ENCODE peak calls at places on chromosomes 11 and 22, in six cellular contexts. M is AG09319, D is nephron progenitor cell, B is MCF 10A, S is tibial artery, R is endothelial cell. T is an unnamed sample.

GRCh38 chr11:132913295-132913694 is 619.0 kb downstream of the OPCML start:
- DNase-seq in M (no peak), D (no peak), B (no peak), S (no peak), R (no peak), T (no peak)

GRCh38 chr22:19974233-19974861 is 32.7 kb upstream of the TXNRD2 start:
- DNase-seq in M (no peak), D (peak; percentile 73), B (peak; percentile 50), S (peak; percentile 45), R (peak; percentile 78), T (peak; percentile 95)

GRCh38 chr22:28143206-28143605 is 224.2 kb upstream of the PITPNB start:
- DNase-seq in M (no peak), D (no peak), B (no peak), S (no peak), R (no peak), T (no peak)

GRCh38 chr11:6030658-6031057 is at the start of gene OR56A1:
- DNase-seq in M (no peak), D (no peak), B (no peak), S (no peak), R (no peak), T (no peak)

GRCh38 chr11:36713715-36714114 is 115.7 kb upstream of the RAG2 start:
- DNase-seq in M (no peak), D (no peak), B (no peak), S (peak; percentile 25), R (no peak), T (no peak)

GRCh38 chr11:2180347-2180746 is 8.7 kb upstream of the TH start:
- DNase-seq in M (no peak), D (no peak), B (no peak), S (no peak), R (no peak), T (no peak)

GRCh38 chr11:102320679-102321078 is 3.4 kb downstream of the BIRC3 start:
- DNase-seq in M (no peak), D (no peak), B (no peak), S (no peak), R (no peak), T (no peak)

GRCh38 chr22:41364233-41364632 is 17.5 kb upstream of the TEF start:
- DNase-seq in M (no peak), D (no peak), B (no peak), S (no peak), R (no peak), T (no peak)

GRCh38 chr11:47449541-47449940 is 605 bp upstream of the RAPSN start:
- DNase-seq in M (no peak), D (no peak), B (no peak), S (no peak), R (no peak), T (no peak)

GRCh38 chr11:103682318-103683184 is 353.9 kb upstream of the DDI1 start:
- DNase-seq in M (peak; percentile 60), D (peak; percentile 61), B (peak; percentile 79), S (peak; percentile 63), R (peak; percentile 68), T (peak; percentile 84)

GRCh38 chr22:49953680-49954344 is 6.8 kb upstream of the PIM3 start:
- DNase-seq in M (no peak), D (no peak), B (no peak), S (no peak), R (no peak), T (no peak)

GRCh38 chr11:108115495-108116140 is 5.7 kb upstream of the ACAT1 start:
- DNase-seq in M (peak; percentile 75), D (no peak), B (peak; percentile 93), S (peak; percentile 88), R (no peak), T (peak; percentile 66)

GRCh38 chr11:27795955-27796861 is 96.0 kb upstream of the BDNF start:
- DNase-seq in M (no peak), D (peak; percentile 6), B (peak; percentile 1), S (no peak), R (no peak), T (no peak)

DNA sequence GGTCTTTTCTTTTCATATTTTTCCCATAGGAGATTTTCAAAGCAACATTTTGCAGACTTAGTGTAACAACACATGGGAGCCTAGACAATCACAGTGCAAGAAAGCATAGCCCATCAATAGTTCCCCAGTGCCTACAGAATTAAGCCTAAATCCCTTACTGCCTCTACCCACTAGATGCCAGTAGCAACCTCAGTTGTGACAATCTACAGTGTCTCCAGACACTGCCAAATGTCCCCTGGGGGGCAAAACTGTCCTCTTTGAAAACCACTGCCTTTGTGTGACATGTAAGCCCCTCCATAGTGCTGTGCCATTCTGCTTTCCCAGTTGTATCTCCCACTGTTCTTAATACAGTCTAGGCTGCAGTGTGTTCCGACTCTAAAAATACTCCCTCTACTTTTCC is 1329.0 kb downstream of the LRRC4C start:
- DNase-seq in M (no peak), D (peak; percentile 3), B (peak; percentile 12), S (no peak), R (peak; percentile 3), T (peak; percentile 94)
- TF ChIP-seq CTCF in M (no peak), D (peak; percentile 30), B (peak; percentile 33), S (no peak), R (no peak), T (peak; percentile 94)

GRCh38 chr11:129410561-129410960 is 34.9 kb downstream of the BARX2 start:
- DNase-seq in M (no peak), D (no peak), B (peak; percentile 24), S (no peak), R (no peak), T (no peak)
- TF ChIP-seq CTCF in M (no peak), D (no peak), B (no peak), S (no peak), R (no peak), T (peak; percentile 25)

DNA sequence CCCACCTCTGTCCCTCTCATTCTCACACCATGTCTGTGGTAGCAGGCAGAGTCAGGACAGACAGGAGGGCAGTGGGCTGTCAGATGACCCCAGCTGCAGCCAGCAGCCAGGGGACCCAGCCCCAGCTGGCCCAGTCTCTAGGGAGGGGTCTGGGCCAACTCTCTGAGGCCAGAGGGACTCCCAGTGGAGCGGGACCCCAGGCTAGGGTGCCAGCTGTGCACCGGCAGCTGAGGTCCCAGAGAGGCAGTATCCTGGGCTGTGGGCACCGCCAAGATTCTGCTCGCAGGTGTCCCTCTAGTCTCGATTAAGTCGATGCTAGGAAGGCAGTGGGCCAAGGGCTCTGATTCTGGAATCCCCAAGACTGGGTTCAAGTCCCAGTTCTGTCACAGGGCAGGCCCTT is 16.7 kb upstream of the FADD start:
- DNase-seq in M (no peak), D (no peak), B (no peak), S (no peak), R (no peak), T (no peak)
- TF ChIP-seq CTCF in M (no peak), D (no peak), B (no peak), S (no peak), R (no peak), T (no peak)

GRCh38 chr11:1049431-1049891 is 12.9 kb upstream of the MUC6 start:
- DNase-seq in M (no peak), D (no peak), B (peak; percentile 80), S (no peak), R (no peak), T (no peak)

GRCh38 chr11:1049911-1050580 is 13.5 kb upstream of the MUC6 start:
- DNase-seq in M (no peak), D (peak; percentile 3), B (no peak), S (no peak), R (no peak), T (no peak)

GRCh38 chr11:1047576-1048156 is 11.1 kb upstream of the MUC6 start:
- DNase-seq in M (no peak), D (peak; percentile 2), B (no peak), S (no peak), R (no peak), T (no peak)

GRCh38 chr11:1049071-1049405 is 12.5 kb upstream of the MUC6 start:
- DNase-seq in M (no peak), D (no peak), B (no peak), S (no peak), R (no peak), T (no peak)

DNA sequence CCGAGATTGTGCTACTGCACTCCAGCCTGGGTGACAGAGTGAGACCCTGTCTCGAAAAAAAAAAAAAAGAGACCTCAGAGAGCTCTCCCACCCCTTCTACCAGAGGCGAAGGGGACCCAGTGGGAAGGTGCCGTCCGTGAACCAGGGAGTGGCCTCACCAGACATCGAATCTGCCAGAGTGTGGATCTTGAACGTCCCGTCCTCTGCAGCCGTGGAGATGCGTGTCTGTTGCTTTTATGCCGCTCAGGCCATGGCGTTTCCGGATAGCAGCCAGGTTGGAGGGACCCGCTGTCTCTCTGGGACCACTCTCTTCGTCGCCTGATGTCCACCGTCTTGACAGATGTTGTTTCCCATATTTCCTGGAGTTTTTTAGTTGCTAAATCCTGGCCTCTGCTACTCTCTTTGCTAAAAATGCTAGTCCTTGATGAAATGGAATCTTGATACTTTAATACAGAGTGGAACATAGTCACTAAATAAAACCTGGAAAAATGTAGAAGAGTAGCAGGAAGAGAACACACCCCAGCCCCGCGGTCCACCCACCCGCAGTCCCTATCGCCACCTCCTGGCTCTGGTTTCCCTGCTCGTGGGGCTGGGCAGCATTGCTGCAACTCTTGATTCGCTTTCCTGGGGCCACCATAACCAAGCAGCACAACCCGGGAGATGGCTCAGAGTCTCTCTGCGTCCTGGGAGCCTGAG is 12.0 kb upstream of the MUC6 start:
- DNase-seq in M (no peak), D (peak; percentile 3), B (no peak), S (no peak), R (no peak), T (no peak)
- TF ChIP-seq CTCF in M (no peak), D (no peak), B (no peak), S (no peak), R (no peak), T (peak; percentile 20)

DNA sequence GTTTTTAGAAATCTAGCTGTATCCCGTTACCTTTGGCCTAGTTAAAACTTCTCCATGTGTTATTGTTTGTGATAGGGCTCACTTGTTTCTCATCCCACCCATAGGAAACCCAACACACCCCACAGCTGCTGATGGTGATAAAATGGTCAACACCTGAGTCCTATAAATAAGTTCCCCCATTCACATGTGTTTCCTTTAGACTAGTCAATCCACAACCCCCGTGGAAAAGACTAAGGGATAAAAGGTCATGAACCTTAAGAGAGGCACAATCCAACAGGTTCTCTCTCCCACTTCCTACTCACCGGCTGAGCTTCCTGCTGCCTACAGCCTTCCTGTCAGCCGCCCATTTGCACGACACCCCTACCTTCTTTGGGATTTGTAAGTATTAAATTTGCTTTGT is 768.4 kb downstream of the JRKL start:
- DNase-seq in M (no peak), D (no peak), B (no peak), S (no peak), R (no peak), T (no peak)
- TF ChIP-seq CTCF in M (no peak), D (no peak), B (no peak), S (no peak), R (no peak), T (no peak)

GRCh38 chr11:70082829-70083228 is 4.7 kb downstream of the ANO1 start:
- DNase-seq in M (no peak), D (no peak), B (no peak), S (no peak), R (peak; percentile 27), T (no peak)
- TF ChIP-seq CTCF in M (peak; percentile 9), D (peak; percentile 31), B (no peak), S (no peak), R (no peak), T (peak; percentile 48)

GRCh38 chr11:78149646-78150045 is 10.2 kb upstream of the ALG8 start:
- DNase-seq in M (peak; percentile 57), D (no peak), B (peak; percentile 47), S (peak; percentile 65), R (no peak), T (peak; percentile 25)
- TF ChIP-seq CTCF in M (peak; percentile 60), D (no peak), B (peak; percentile 22), S (peak; percentile 57), R (no peak), T (peak; percentile 25)

T was measured in A673.